ENCODE peak calls at places on chromosomes 2 and 18, in seven cellular contexts. A is naive thymus-derived CD8-positive, alpha-beta T cell; S is NCI-H69; G is upper lobe of right lung; N is NAMALWA; M is cardiac fibroblast; T is activated naive CD8-positive, alpha-beta T cell treated with anti-CD3 and anti-CD28 coated beads, Interleukin-2, amount 50 U/mL, for 24 hours. P is an unnamed sample.

GRCh38 chr2:39370101-39370500 is 67.0 kb downstream of the MAP4K3 start:
- DNase-seq in S (no peak), G (no peak), T (no peak), A (no peak), M (peak), N (no peak), P (no peak)

GRCh38 chr2:121241466-121241865 is 43.5 kb downstream of the TFCP2L1 start:
- DNase-seq in S (peak), T (no peak), M (no peak), G (peak), A (no peak), N (no peak), P (no peak)

GRCh38 chr2:179443175-179443574 is 178.5 kb upstream of the SESTD1 start:
- DNase-seq in A (no peak), N (no peak), T (no peak), M (no peak), S (no peak), G (no peak), P (no peak)

GRCh38 chr2:137178955-137179377 is 413.6 kb downstream of the THSD7B start:
- DNase-seq in A (no peak), N (no peak), S (no peak), G (no peak), T (no peak), M (peak), P (no peak)

GRCh38 chr18:48680339-48680738 is 141.5 kb downstream of the CTIF start:
- DNase-seq in G (no peak), N (no peak), A (no peak), T (no peak), S (no peak), M (no peak), P (no peak)

GRCh38 chr2:69162121-69162520 is 149.1 kb downstream of the ANTXR1 start:
- DNase-seq in M (no peak), G (no peak), T (no peak), S (no peak), A (no peak), N (no peak), P (no peak)

GRCh38 chr2:85834456-85834855 is 54.3 kb downstream of the ST3GAL5 start:
- DNase-seq in A (no peak), M (peak), T (no peak), S (no peak), N (no peak), G (no peak), P (no peak)

GRCh38 chr2:160076239-160076638 is 13.8 kb upstream of the PLA2R1 start:
- DNase-seq in T (no peak), M (no peak), S (no peak), N (no peak), G (no peak), A (no peak), P (no peak)

GRCh38 chr18:48771641-48772380 is 179.0 kb downstream of the SMAD7 start:
- DNase-seq in A (no peak), G (no peak), S (no peak), T (no peak), M (no peak), N (no peak), P (no peak)

GRCh38 chr18:361100-361732 is 93.4 kb upstream of the THOC1 start:
- DNase-seq in A (no peak), G (no peak), N (no peak), M (no peak), T (no peak), S (no peak), P (no peak)

GRCh38 chr2:88575051-88575450 is 52.2 kb downstream of the EIF2AK3 start:
- DNase-seq in A (no peak), G (no peak), S (no peak), M (no peak), T (no peak), N (no peak), P (no peak)

GRCh38 chr2:42425697-42426096 is 64.7 kb upstream of the COX7A2L start:
- DNase-seq in N (no peak), A (no peak), T (no peak), M (no peak), S (no peak), G (no peak), P (no peak)

GRCh38 chr2:126774761-126775160 is 118.8 kb downstream of the GYPC start:
- DNase-seq in T (no peak), N (no peak), A (no peak), G (peak), S (no peak), M (no peak), P (no peak)

GRCh38 chr2:1960761-1961160 is 216.4 kb upstream of the PXDN start:
- DNase-seq in S (no peak), N (no peak), G (no peak), T (no peak), M (no peak), A (no peak), P (peak)

GRCh38 chr2:230762317-230762896 is 49.8 kb downstream of the CAB39 start:
- DNase-seq in S (peak), T (peak), G (no peak), N (peak), M (peak), A (no peak), P (no peak)

GRCh38 chr2:204187513-204188088 is 251.0 kb downstream of the ICOS start:
- DNase-seq in G (no peak), T (no peak), A (no peak), M (no peak), N (no peak), S (no peak), P (no peak)

GRCh38 chr2:9200634-9201015 is 6.0 kb upstream of the ASAP2 start:
- DNase-seq in N (no peak), T (no peak), A (no peak), S (no peak), M (no peak), G (no peak), P (no peak)

GRCh38 chr2:191848771-191849726 is 2.2 kb upstream of the CAVIN2 start:
- DNase-seq in S (no peak), M (no peak), T (no peak), A (no peak), N (no peak), G (no peak), P (no peak)

GRCh38 chr2:85602476-85603234 is at the start of gene TMEM150A:
- DNase-seq in A (peak), M (peak), N (peak), G (peak), S (peak), T (peak), P (peak)

GRCh38 chr2:178108176-178108575 is 4.1 kb upstream of the RBM45 start:
- DNase-seq in S (no peak), A (no peak), M (no peak), N (no peak), G (no peak), T (no peak), P (no peak)

GRCh38 chr18:46793565-46793964 is 36.7 kb upstream of the ST8SIA5 start:
- DNase-seq in A (no peak), G (no peak), M (no peak), S (peak), N (no peak), T (no peak), P (no peak)

GRCh38 chr2:165698621-165698946 is 95.5 kb downstream of the GALNT3 start:
- DNase-seq in A (no peak), T (no peak), N (peak), S (no peak), G (no peak), M (peak), P (no peak)

GRCh38 chr2:165407464-165407863 is 62.0 kb upstream of the CSRNP3 start:
- DNase-seq in M (no peak), S (no peak), G (no peak), T (no peak), N (no peak), A (no peak), P (no peak)

GRCh38 chr18:3081558-3081957 is 68.6 kb upstream of the LPIN2 start:
- DNase-seq in G (no peak), M (no peak), A (no peak), T (no peak), S (no peak), N (no peak), P (no peak)

GRCh38 chr2:207883002-207883780 is 113.5 kb upstream of the FZD5 start:
- DNase-seq in M (no peak), A (no peak), T (no peak), N (no peak), S (no peak), G (no peak), P (no peak)

GRCh38 chr2:209624192-209624938 is 147.3 kb upstream of the UNC80 start:
- DNase-seq in G (no peak), A (no peak), M (no peak), N (no peak), T (no peak), S (no peak), P (no peak)

GRCh38 chr2:233259745-233260144 is 8.3 kb downstream of the ATG16L1 start:
- DNase-seq in G (no peak), M (no peak), A (no peak), T (no peak), S (no peak), N (no peak), P (no peak)

GRCh38 chr2:233438573-233439147 is 84.4 kb downstream of the DGKD start:
- DNase-seq in N (no peak), T (no peak), G (peak), S (no peak), M (no peak), A (no peak), P (peak)

GRCh38 chr2:119605096-119605495 is 60.8 kb downstream of the CFAP221 start:
- DNase-seq in M (no peak), A (no peak), S (no peak), T (no peak), N (no peak), G (no peak), P (no peak)

GRCh38 chr18:66495844-66496243 is 108.0 kb downstream of the CDH19 start:
- DNase-seq in N (peak), G (peak), S (peak), M (peak), T (peak), A (no peak), P (no peak)

GRCh38 chr2:64837116-64837704 is 152.0 kb upstream of the SLC1A4 start:
- DNase-seq in M (peak), A (no peak), T (no peak), N (no peak), S (no peak), G (no peak), P (no peak)

GRCh38 chr18:58827886-58828285 is 36.8 kb upstream of the ZNF532 start:
- DNase-seq in S (no peak), M (no peak), N (no peak), T (no peak), A (no peak), G (no peak), P (no peak)

GRCh38 chr2:120499784-120500495 is 154.0 kb downstream of the INHBB start:
- DNase-seq in A (no peak), N (no peak), G (peak), M (no peak), S (no peak), T (no peak), P (no peak)

GRCh38 chr2:42756150-42756549 is 7.8 kb downstream of the OXER1 start:
- DNase-seq in N (peak), M (no peak), T (no peak), A (no peak), G (no peak), S (no peak), P (no peak)

GRCh38 chr18:26549103-26549485 is 741 bp upstream of the KCTD1 start:
- DNase-seq in T (peak), N (peak), A (no peak), M (peak), S (peak), G (peak), P (peak)